ENCODE peak calls at places on chromosomes 2 and 18, in six cellular contexts. J is ELR, F is tibial nerve, X is NCI-H146, V is myocyte, N is IMR-90. L is an unnamed sample.

GRCh38 chr2:160055726-160056108 is 6.7 kb downstream of the PLA2R1 start:
- DNase-seq in J (no peak), F (no peak), X (no peak), V (no peak), N (no peak), L (no peak)

GRCh38 chr2:152336103-152336853 is 1.3 kb downstream of the FMNL2 start:
- DNase-seq in J (peak), F (peak), X (no peak), V (peak), N (peak), L (peak)

GRCh38 chr2:239588451-239589269 is 187.8 kb upstream of the HDAC4 start:
- DNase-seq in J (no peak), F (no peak), X (no peak), V (no peak), N (no peak), L (no peak)

GRCh38 chr18:76445741-76446232 is 49.3 kb downstream of the ZNF516 start:
- DNase-seq in J (peak), F (no peak), X (no peak), V (peak), N (no peak), L (peak)

GRCh38 chr2:9336209-9336533 is 87.2 kb downstream of the ITGB1BP1 start:
- DNase-seq in J (no peak), F (no peak), X (peak), V (peak), N (peak), L (peak)

GRCh38 chr2:172999641-173000387 is 75.8 kb upstream of the MAP3K20 start:
- DNase-seq in J (no peak), F (no peak), X (no peak), V (peak), N (no peak), L (no peak)

GRCh38 chr18:54250846-54251251 is 18.5 kb upstream of the POLI start:
- DNase-seq in J (peak), F (no peak), X (no peak), V (peak), N (no peak), L (peak)

GRCh38 chr18:79068299-79068945 is 772 bp upstream of the ATP9B start:
- DNase-seq in J (no peak), F (peak), X (peak), V (no peak), N (no peak), L (no peak)

GRCh38 chr2:73979686-73980085 is 5.0 kb upstream of the TET3 start:
- DNase-seq in J (peak), F (no peak), X (no peak), V (peak), N (peak), L (peak)

GRCh38 chr2:43139501-43139900 is 86.9 kb downstream of the ZFP36L2 start:
- DNase-seq in J (no peak), F (no peak), X (no peak), V (no peak), N (no peak), L (no peak)

GRCh38 chr2:12107849-12108420 is 361.5 kb downstream of the LPIN1 start:
- DNase-seq in J (no peak), F (no peak), X (no peak), V (no peak), N (peak), L (no peak)

GRCh38 chr2:220847587-220847986 is 724.5 kb downstream of the EPHA4 start:
- DNase-seq in J (peak), F (no peak), X (peak), V (peak), N (peak), L (peak)

GRCh38 chr2:239688098-239688497 is 287.3 kb upstream of the HDAC4 start:
- DNase-seq in J (peak), F (no peak), X (no peak), V (no peak), N (no peak), L (no peak)

GRCh38 chr18:74292541-74292858 is 737 bp upstream of the CYB5A start:
- DNase-seq in J (peak), F (no peak), X (no peak), V (no peak), N (no peak), L (no peak)

GRCh38 chr2:223460774-223461211 is 141.4 kb downstream of the SCG2 start:
- DNase-seq in J (peak), F (no peak), X (peak), V (peak), N (peak), L (peak)

GRCh38 chr2:40097691-40098376 is 318.8 kb upstream of the THUMPD2 start:
- DNase-seq in J (peak), F (no peak), X (no peak), V (peak), N (peak), L (peak)

GRCh38 chr18:3151379-3152264 is 68.1 kb downstream of the MYOM1 start:
- DNase-seq in J (peak), F (no peak), X (peak), V (peak), N (peak), L (peak)

GRCh38 chr2:98886066-98886554 is 49.9 kb downstream of the CRACDL start:
- DNase-seq in J (no peak), F (no peak), X (no peak), V (no peak), N (no peak), L (no peak)

GRCh38 chr2:11534746-11535484 is 1.1 kb downstream of the GREB1 start:
- DNase-seq in J (no peak), F (no peak), X (no peak), V (peak), N (no peak), L (no peak)

GRCh38 chr2:39837856-39838453 is 58.9 kb upstream of the THUMPD2 start:
- DNase-seq in J (peak), F (no peak), X (peak), V (no peak), N (peak), L (peak)

GRCh38 chr18:25097119-25098114 is 254.5 kb downstream of the ZNF521 start:
- DNase-seq in J (peak), F (no peak), X (no peak), V (no peak), N (peak), L (peak)

GRCh38 chr18:33696332-33697162 is 118.5 kb downstream of the ASXL3 start:
- DNase-seq in J (no peak), F (no peak), X (no peak), V (no peak), N (no peak), L (no peak)

GRCh38 chr18:6159426-6159825 is 255.3 kb downstream of the L3MBTL4 start:
- DNase-seq in J (no peak), F (no peak), X (no peak), V (no peak), N (no peak), L (no peak)

GRCh38 chr2:231068525-231069222 is 12.0 kb downstream of the PSMD1 start:
- DNase-seq in J (peak), F (no peak), X (no peak), V (no peak), N (peak), L (peak)

GRCh38 chr2:180208841-180209240 is 201.7 kb upstream of the CWC22 start:
- DNase-seq in J (peak), F (no peak), X (no peak), V (peak), N (peak), L (peak)

L was measured in EL.